ENCODE peak calls at places on chromosome 22, in nine cellular contexts. G is caudate nucleus; T is naive thymus-derived CD8-positive, alpha-beta T cell; I is iPS DF 6.9; Q is germinal center; V is EL; J is IMR-90; F is T1000; Z is posterior vena cava. R is an unnamed sample.

GRCh38 chr22:26395926-26396325 is 33.1 kb upstream of the ASPHD2 start:
- DNase-seq in Q (no peak), J (no peak), V (no peak), F (no peak), T (no peak), I (no peak), G (no peak), Z (no peak), R (no peak)

GRCh38 chr22:40247976-40248375 is 70.3 kb downstream of the TNRC6B start:
- DNase-seq in G (no peak), T (peak; percentile 68), V (no peak), Q (no peak), F (no peak), Z (no peak), I (no peak), J (no peak), R (no peak)

GRCh38 chr22:44928711-44929347 is 81.0 kb downstream of the PHF21B start:
- DNase-seq in Z (peak; percentile 67), F (no peak), J (no peak), V (no peak), Q (no peak), T (no peak), G (no peak), I (no peak), R (no peak)

GRCh38 chr22:44341431-44342346 is 28.9 kb upstream of the SHISAL1 start:
- DNase-seq in I (no peak), Q (no peak), Z (no peak), F (no peak), J (peak; percentile 69), T (no peak), G (no peak), V (no peak), R (no peak)

GRCh38 chr22:49855491-49855911 is 1.9 kb downstream of the ZBED4 start:
- DNase-seq in J (peak; percentile 33), Q (no peak), I (no peak), V (peak; percentile 31), Z (no peak), F (no peak), T (no peak), G (no peak), R (no peak)

GRCh38 chr22:39943366-39943765 is 16.8 kb upstream of the TMA7B start:
- DNase-seq in I (no peak), F (no peak), Z (no peak), V (no peak), T (peak; percentile 46), Q (no peak), G (no peak), J (no peak), R (no peak)

GRCh38 chr22:50342651-50343540 is at the start of gene PPP6R2:
- DNase-seq in F (peak; percentile 52), J (peak; percentile 35), T (peak; percentile 89), I (no peak), Z (peak; percentile 96), V (peak; percentile 77), G (peak; percentile 69), Q (peak; percentile 89), R (no peak)

GRCh38 chr22:20663941-20664593 is 109.8 kb upstream of the SERPIND1 start:
- DNase-seq in G (no peak), J (no peak), Q (no peak), T (no peak), Z (no peak), I (no peak), F (no peak), V (no peak), R (no peak)

GRCh38 chr22:34976474-34976873 is 89.5 kb upstream of the ISX start:
- DNase-seq in J (no peak), I (no peak), T (no peak), Q (no peak), Z (no peak), V (no peak), G (no peak), F (no peak), R (no peak)

GRCh38 chr22:17774206-17774927 is at the start of gene BID:
- DNase-seq in T (no peak), F (no peak), Z (peak; percentile 87), Q (peak; percentile 81), V (peak; percentile 46), G (no peak), I (no peak), J (peak; percentile 17), R (no peak)

GRCh38 chr22:40000171-40000570 is 5.4 kb downstream of the FAM83F start:
- DNase-seq in G (no peak), I (no peak), J (no peak), Q (no peak), F (no peak), Z (no peak), V (no peak), T (no peak), R (no peak)

GRCh38 chr22:21828268-21828638 is 39.2 kb downstream of the MAPK1 start:
- DNase-seq in G (no peak), F (no peak), J (peak; percentile 21), T (no peak), Z (no peak), I (no peak), V (no peak), Q (no peak), R (no peak)

GRCh38 chr22:26439559-26439958 is 10.5 kb downstream of the ASPHD2 start:
- DNase-seq in F (no peak), Q (no peak), I (no peak), V (no peak), T (no peak), G (no peak), J (no peak), Z (no peak), R (no peak)

GRCh38 chr22:48936391-48936790 is 891.3 kb downstream of the BRD1 start:
- DNase-seq in V (no peak), F (no peak), T (peak; percentile 1), G (no peak), I (no peak), J (no peak), Z (no peak), Q (no peak), R (no peak)

R was measured in SK-N-MC.